ENCODE peak calls at places on chromosome 10, in four cellular contexts. O is K562, S is IMR-90, D is ovary. R is an unnamed sample.

GRCh38 chr10:124680675-124681074 is 63.5 kb downstream of the FAM53B start:
- DNase-seq in O (no peak), S (peak), D (no peak), R (no peak)

GRCh38 chr10:111273635-111274034 is 196.8 kb downstream of the ADRA2A start:
- DNase-seq in O (no peak), S (no peak), D (no peak), R (no peak)

GRCh38 chr10:79178614-79179403 is 110.0 kb downstream of the ZMIZ1 start:
- DNase-seq in O (peak), S (peak), D (peak), R (no peak)

GRCh38 chr10:34565934-34566333 is 249.2 kb downstream of the PARD3 start:
- DNase-seq in O (no peak), S (peak), D (no peak), R (no peak)

GRCh38 chr10:126407831-126408230 is 19.6 kb upstream of the ADAM12 start:
- DNase-seq in O (no peak), S (no peak), D (no peak), R (no peak)

GRCh38 chr10:91344117-91344856 is 65.9 kb upstream of the HECTD2 start:
- DNase-seq in O (no peak), S (no peak), D (no peak), R (no peak)

GRCh38 chr10:17425584-17426262 is 28.7 kb downstream of the ST8SIA6 start:
- DNase-seq in O (peak), S (no peak), D (no peak), R (no peak)

GRCh38 chr10:114771749-114772148 is 49.8 kb upstream of the FHIP2A start:
- DNase-seq in O (no peak), S (no peak), D (no peak), R (no peak)

GRCh38 chr10:3375505-3375904 is 202.9 kb upstream of the PITRM1 start:
- DNase-seq in O (no peak), S (no peak), D (no peak), R (no peak)

GRCh38 chr10:6802762-6803428 is 222.8 kb upstream of the PRKCQ start:
- DNase-seq in O (no peak), S (no peak), D (no peak), R (no peak)

GRCh38 chr10:6383099-6383812 is 180.5 kb downstream of the PFKFB3 start:
- DNase-seq in O (no peak), S (peak), D (peak), R (no peak)

GRCh38 chr10:131165092-131165491 is 146.4 kb downstream of the TCERG1L start:
- DNase-seq in O (no peak), S (no peak), D (no peak), R (no peak)

GRCh38 chr10:30813872-30814471 is 184.4 kb upstream of the LYZL2 start:
- DNase-seq in O (no peak), S (peak), D (no peak), R (peak)

GRCh38 chr10:44761076-44761475 is 150.1 kb upstream of the TMEM72 start:
- DNase-seq in O (no peak), S (no peak), D (no peak), R (no peak)

GRCh38 chr10:102701272-102701671 is 12.9 kb downstream of the ARL3 start:
- DNase-seq in O (no peak), S (peak), D (no peak), R (no peak)

GRCh38 chr10:85810674-85811073 is 555.9 kb downstream of the GRID1 start:
- DNase-seq in O (no peak), S (no peak), D (no peak), R (no peak)

GRCh38 chr10:84360634-84361365 is 32.4 kb downstream of the CCSER2 start:
- DNase-seq in O (no peak), S (peak), D (no peak), R (no peak)

GRCh38 chr10:17512341-17513001 is 58.1 kb upstream of the ST8SIA6 start:
- DNase-seq in O (no peak), S (peak), D (no peak), R (peak)

GRCh38 chr10:73590881-73591577 is at the start of gene USP54:
- DNase-seq in O (peak), S (peak), D (no peak), R (peak)

GRCh38 chr10:34821587-34822585 is 6.8 kb upstream of the PARD3 start:
- DNase-seq in O (no peak), S (peak), D (no peak), R (peak)

GRCh38 chr10:85646312-85646711 is 720.3 kb downstream of the GRID1 start:
- DNase-seq in O (no peak), S (no peak), D (no peak), R (peak)

GRCh38 chr10:30818010-30818660 is 188.6 kb upstream of the LYZL2 start:
- DNase-seq in O (peak), S (peak), D (peak), R (no peak)

GRCh38 chr10:71246591-71247143 is 34.3 kb downstream of the UNC5B start:
- DNase-seq in O (peak), S (no peak), D (no peak), R (no peak)

GRCh38 chr10:43002596-43002995 is 74.3 kb upstream of the RET start:
- DNase-seq in O (no peak), S (no peak), D (no peak), R (no peak)

GRCh38 chr10:113139695-113140094 is 189.6 kb downstream of the TCF7L2 start:
- DNase-seq in O (no peak), S (peak), D (no peak), R (no peak)

GRCh38 chr10:80509403-80510161 is 28.1 kb upstream of the SH2D4B start:
- DNase-seq in O (no peak), S (peak), D (no peak), R (peak)

DNA sequence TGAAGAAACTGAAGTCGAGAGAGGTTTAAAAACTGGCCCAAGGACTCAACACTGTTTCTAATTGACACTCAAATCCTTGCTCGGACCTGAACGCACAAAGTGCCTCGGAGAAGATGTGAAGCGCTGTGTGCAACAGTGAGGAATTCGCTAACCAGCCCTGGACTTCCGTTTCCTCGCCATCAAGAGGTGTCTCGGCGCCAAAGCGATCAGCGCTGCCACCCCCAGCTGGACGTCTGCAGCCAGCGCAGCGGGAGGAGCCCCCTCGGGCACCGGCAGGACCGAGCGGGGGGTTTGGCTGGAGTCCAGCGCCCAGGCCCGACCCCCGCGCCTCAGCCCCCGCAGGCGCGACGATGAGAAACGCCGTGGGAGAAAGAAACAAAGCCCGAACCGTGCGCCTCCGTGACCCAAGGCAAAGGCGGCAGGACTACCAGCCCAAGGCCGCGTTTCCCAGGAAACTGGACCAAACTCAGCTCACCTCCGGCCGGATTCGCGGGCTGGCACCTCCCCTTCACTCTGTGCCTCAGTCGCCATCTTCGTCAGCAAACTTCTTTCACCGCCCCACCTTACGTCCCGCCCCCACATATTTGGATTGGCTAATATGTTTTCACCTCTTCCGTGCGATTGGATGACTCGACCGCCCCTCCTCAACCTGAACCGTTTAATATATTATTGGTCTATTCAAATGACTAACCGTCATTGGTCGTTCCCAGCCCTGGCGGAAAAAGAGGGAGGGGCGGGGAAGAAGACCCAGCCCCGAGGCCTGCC is at the start of gene ARHGAP19:
- DNase-seq in O (peak), S (peak), D (peak), R (peak)
- TF ChIP-seq POLR2A in O (peak), S (peak), D (peak), R (peak)

DNA sequence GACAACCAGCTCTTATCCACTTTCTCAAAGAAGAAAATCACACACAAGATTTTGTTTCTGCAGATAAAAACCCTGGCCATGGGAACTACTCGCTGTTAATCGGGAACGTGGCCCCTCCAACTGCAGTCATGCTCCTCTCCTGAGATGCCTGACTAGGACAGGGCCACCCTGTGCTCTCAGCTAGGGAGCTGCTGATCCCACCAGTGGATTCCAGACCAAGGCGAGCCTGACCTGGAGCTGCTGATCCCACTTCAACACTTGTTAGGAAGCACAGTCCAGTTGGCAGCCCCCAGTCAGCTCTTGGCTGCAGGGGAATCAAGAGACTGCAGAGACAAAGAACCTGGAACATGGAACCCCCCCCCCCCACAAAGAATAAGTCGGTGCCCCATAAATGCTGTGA is 474.3 kb upstream of the MGMT start:
- DNase-seq in O (no peak), S (no peak), D (no peak), R (no peak)
- TF ChIP-seq POLR2A in O (no peak), S (no peak), D (no peak), R (no peak)

GRCh38 chr10:21458496-21458895 is 67.0 kb downstream of the SKIDA1 start:
- DNase-seq in O (no peak), S (no peak), D (no peak), R (no peak)
- TF ChIP-seq POLR2A in O (no peak), S (no peak), D (no peak), R (no peak)

GRCh38 chr10:101054351-101054750 is 7.4 kb upstream of the KAZALD1 start:
- DNase-seq in O (no peak), S (no peak), D (no peak), R (no peak)
- TF ChIP-seq POLR2A in O (no peak), S (no peak), D (no peak), R (no peak)

GRCh38 chr10:1096287-1096889 is 40.2 kb downstream of the WDR37 start:
- DNase-seq in O (no peak), S (no peak), D (no peak), R (no peak)

GRCh38 chr10:1094112-1095057 is 38.2 kb downstream of the WDR37 start:
- DNase-seq in O (no peak), S (no peak), D (no peak), R (no peak)

GRCh38 chr10:1100143-1100542 is 44.0 kb downstream of the WDR37 start:
- DNase-seq in O (no peak), S (no peak), D (no peak), R (no peak)

GRCh38 chr10:1095498-1095897 is 39.3 kb downstream of the WDR37 start:
- DNase-seq in O (no peak), S (no peak), D (no peak), R (no peak)

GRCh38 chr10:1097436-1097835 is 41.3 kb downstream of the WDR37 start:
- DNase-seq in O (no peak), S (no peak), D (no peak), R (no peak)
- TF ChIP-seq POLR2A in O (no peak), S (no peak), D (no peak), R (no peak)

GRCh38 chr10:27242951-27243551 is 2.5 kb upstream of the ACBD5 start:
- DNase-seq in O (no peak), S (peak), D (peak), R (no peak)
- TF ChIP-seq POLR2A in O (peak), S (no peak), D (no peak), R (no peak)

DNA sequence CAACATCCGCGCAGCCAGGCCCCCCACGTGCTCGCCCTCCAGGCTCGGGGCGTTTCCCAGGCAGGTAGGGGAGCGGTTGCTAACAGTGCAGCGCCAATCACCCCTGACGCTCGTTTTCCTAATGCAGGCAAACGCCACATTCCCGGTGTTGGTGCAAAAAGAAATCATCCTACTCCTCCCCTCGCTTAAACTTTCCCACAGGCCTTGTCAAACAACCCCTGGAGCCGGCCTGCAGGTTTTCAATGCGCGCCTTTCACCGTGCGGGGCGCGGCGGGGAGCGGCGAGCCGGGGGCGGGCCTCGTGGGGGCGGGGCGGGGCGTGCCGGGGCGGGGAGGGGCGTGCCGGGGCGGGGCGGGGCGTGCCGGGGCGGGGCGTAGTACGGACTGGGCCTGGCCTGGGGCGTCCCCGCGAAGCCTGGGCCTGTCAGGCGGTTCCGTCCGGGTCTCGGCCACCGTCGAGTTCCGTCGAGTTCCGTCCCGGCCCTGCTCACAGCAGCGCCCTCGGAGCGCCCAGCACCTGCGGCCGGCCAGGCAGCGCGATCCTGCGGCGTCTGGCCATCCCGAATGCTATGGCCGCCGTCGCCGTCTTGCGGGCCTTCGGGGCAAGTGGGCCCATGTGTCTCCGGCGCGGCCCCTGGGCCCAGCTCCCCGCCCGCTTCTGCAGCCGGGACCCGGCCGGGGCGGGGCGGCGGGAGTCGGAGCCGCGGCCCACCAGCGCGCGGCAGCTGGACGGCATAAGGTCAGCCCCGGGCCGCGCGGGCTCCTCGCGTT is at the start of gene ECHDC3:
- DNase-seq in O (peak), S (no peak), D (peak), R (no peak)
- TF ChIP-seq POLR2A in O (peak), S (no peak), D (no peak), R (no peak)

GRCh38 chr10:21935439-21936023 is 68.0 kb downstream of the DNAJC1 start:
- DNase-seq in O (no peak), S (no peak), D (no peak), R (no peak)
- TF ChIP-seq POLR2A in O (no peak), S (no peak), D (no peak), R (no peak)

GRCh38 chr10:101451589-101452190 is 97.7 kb downstream of the BTRC start:
- DNase-seq in O (no peak), S (no peak), D (no peak), R (no peak)
- TF ChIP-seq POLR2A in O (no peak), S (no peak), D (no peak), R (no peak)

GRCh38 chr10:105070980-105071379 is 429.9 kb downstream of the SORCS3 start:
- DNase-seq in O (no peak), S (no peak), D (no peak), R (no peak)

GRCh38 chr10:105071980-105072379 is 430.9 kb downstream of the SORCS3 start:
- DNase-seq in O (no peak), S (no peak), D (no peak), R (no peak)

GRCh38 chr10:105070249-105070648 is 429.2 kb downstream of the SORCS3 start:
- DNase-seq in O (no peak), S (no peak), D (no peak), R (no peak)

GRCh38 chr10:105073999-105074398 is 432.9 kb downstream of the SORCS3 start:
- DNase-seq in O (no peak), S (no peak), D (no peak), R (no peak)

GRCh38 chr10:105075031-105075430 is 433.9 kb downstream of the SORCS3 start:
- DNase-seq in O (no peak), S (no peak), D (no peak), R (no peak)
- TF ChIP-seq POLR2A in O (no peak), S (no peak), D (no peak), R (no peak)